ENCODE peak calls at places on chromosomes 3 and 15, in four cellular contexts. B is CD8-positive, alpha-beta memory T cell; F is HCT116; C is H9. E is an unnamed sample. For H3K4me1, the result is how much of the 10 kb centered on the place peaks cover.

GRCh38 chr3:27914199-27914598 is 192.1 kb upstream of the EOMES start:
- DNase-seq in B (no peak), C (peak), F (no peak), E (peak)

GRCh38 chr15:85333132-85333831 is 47.1 kb upstream of the AKAP13 start:
- DNase-seq in B (no peak), C (no peak), F (no peak), E (no peak)

GRCh38 chr3:14991148-14991742 is 43.9 kb downstream of the NR2C2 start:
- DNase-seq in B (no peak), F (no peak), C (no peak), E (no peak)

GRCh38 chr3:15501126-15501525 is 20.4 kb downstream of the COLQ start:
- DNase-seq in B (no peak), F (no peak), C (no peak), E (no peak)

GRCh38 chr15:26472661-26473060 is 300.2 kb downstream of the GABRB3 start:
- DNase-seq in F (no peak), C (no peak), B (no peak), E (no peak)

GRCh38 chr3:69009559-69010410 is 3.7 kb downstream of the EOGT start:
- DNase-seq in C (peak), B (no peak), F (no peak), E (no peak)

GRCh38 chr3:59127071-59127470 is 77.2 kb upstream of the CFAP20DC start:
- DNase-seq in B (no peak), C (no peak), F (no peak), E (no peak)

GRCh38 chr3:154188846-154189245 is 67.7 kb downstream of the ARHGEF26 start:
- DNase-seq in F (no peak), B (no peak), C (no peak), E (no peak)

GRCh38 chr15:99432271-99433025 is 133.3 kb upstream of the MEF2A start:
- DNase-seq in C (no peak), F (no peak), B (no peak), E (no peak)

GRCh38 chr3:180789774-180790173 is 110.5 kb upstream of the CCDC39 start:
- DNase-seq in F (no peak), B (no peak), C (no peak), E (no peak)

GRCh38 chr15:55526559-55527036 is 18.6 kb upstream of the DNAAF4 start:
- DNase-seq in C (peak), B (no peak), F (peak), E (peak)

GRCh38 chr15:80241508-80241907 is 10.5 kb downstream of the CTXND1 start:
- DNase-seq in B (no peak), C (no peak), F (no peak), E (no peak)

GRCh38 chr3:37968784-37969600 is 21.6 kb upstream of the VILL start:
- DNase-seq in C (no peak), B (no peak), F (no peak), E (no peak)

GRCh38 chr3:99884484-99884883 is 66.8 kb downstream of the CMSS1 start:
- DNase-seq in B (no peak), C (no peak), F (no peak), E (no peak)

GRCh38 chr3:99885085-99885484 is 67.4 kb downstream of the CMSS1 start:
- DNase-seq in B (no peak), F (no peak), C (no peak), E (no peak)

GRCh38 chr3:99883138-99883461 is 65.4 kb downstream of the CMSS1 start:
- DNase-seq in B (no peak), C (no peak), F (no peak), E (no peak)

GRCh38 chr3:99882436-99883137 is 64.9 kb downstream of the CMSS1 start:
- DNase-seq in B (no peak), C (no peak), F (no peak), E (no peak)

GRCh38 chr3:99883693-99884092 is 66.0 kb downstream of the CMSS1 start:
- DNase-seq in F (no peak), C (no peak), B (no peak), E (no peak)
- H3K4me1 ChIP-seq in F (under half), C (under half), B (under half), E (under half)

GRCh38 chr3:46866720-46867549 is 3.7 kb upstream of the MYL3 start:
- DNase-seq in F (no peak), C (peak), B (peak), E (no peak)

GRCh38 chr3:46867550-46867898 is 4.3 kb upstream of the MYL3 start:
- DNase-seq in F (no peak), B (no peak), C (no peak), E (no peak)

GRCh38 chr3:46868948-46869347 is 5.7 kb upstream of the MYL3 start:
- DNase-seq in C (no peak), F (no peak), B (no peak), E (no peak)

GRCh38 chr3:46869440-46869839 is 6.2 kb upstream of the MYL3 start:
- DNase-seq in F (no peak), B (no peak), C (no peak), E (no peak)

DNA sequence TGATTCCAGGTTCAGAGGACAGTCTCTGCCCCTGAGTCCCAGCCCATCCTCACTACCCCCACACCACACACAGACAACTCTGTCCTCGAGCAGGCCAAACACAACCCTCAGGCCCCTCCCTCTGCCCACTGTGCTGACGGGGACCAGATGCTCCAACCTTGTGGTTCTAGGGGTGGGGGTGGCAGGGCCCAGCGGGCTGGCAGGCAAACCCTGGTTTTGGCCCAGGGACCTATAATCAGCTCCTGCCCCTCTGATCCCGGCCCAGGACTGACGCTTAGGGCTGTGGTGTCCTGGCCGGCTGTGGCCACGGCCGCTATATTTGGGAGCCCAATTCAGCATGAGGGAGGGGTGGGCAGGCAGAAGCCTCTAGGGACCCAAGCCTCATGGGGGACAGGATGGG is 5.1 kb upstream of the MYL3 start:
- DNase-seq in B (no peak), C (no peak), F (no peak), E (no peak)
- H3K4me1 ChIP-seq in B (under half), C (under half), F (under half), E (under half)

GRCh38 chr15:100875495-100875894 is 4.1 kb upstream of the ALDH1A3 start:
- DNase-seq in C (no peak), B (no peak), F (no peak), E (no peak)
- H3K4me1 ChIP-seq in C (under half), B (under half), F (under half), E (under half)

DNA sequence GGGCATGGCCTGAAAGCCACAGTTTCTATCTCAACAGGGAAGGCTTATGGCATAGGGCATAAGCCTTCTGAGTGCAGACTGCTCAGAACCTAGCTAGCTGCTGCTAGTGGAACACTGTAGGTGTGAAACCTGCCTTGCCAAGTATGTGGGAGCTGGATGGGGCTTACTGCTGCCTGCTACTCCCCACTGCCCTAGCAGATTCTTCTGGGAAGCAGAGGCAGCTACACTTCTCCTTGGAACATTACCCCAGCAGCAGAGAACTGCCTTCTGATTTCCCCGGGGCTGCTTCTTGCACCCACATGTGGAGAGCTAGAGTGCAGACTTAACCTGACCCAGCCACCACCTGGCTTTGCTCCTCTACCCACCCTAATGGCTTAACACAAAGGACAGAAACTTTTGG is 215.7 kb downstream of the POLQ start:
- DNase-seq in C (no peak), B (no peak), F (no peak), E (no peak)
- H3K4me1 ChIP-seq in C (under half), B (under half), F (under half), E (under half)

GRCh38 chr3:30628931-30629590 is 22.7 kb downstream of the TGFBR2 start:
- DNase-seq in B (no peak), F (no peak), C (no peak), E (no peak)

GRCh38 chr3:30630238-30631030 is 24.0 kb downstream of the TGFBR2 start:
- DNase-seq in B (no peak), C (no peak), F (no peak), E (no peak)

GRCh38 chr3:30629736-30630135 is 23.3 kb downstream of the TGFBR2 start:
- DNase-seq in C (no peak), B (no peak), F (no peak), E (no peak)

GRCh38 chr3:30626443-30627181 is 20.2 kb downstream of the TGFBR2 start:
- DNase-seq in B (no peak), C (no peak), F (peak), E (no peak)

GRCh38 chr3:30628188-30628930 is 22.0 kb downstream of the TGFBR2 start:
- DNase-seq in B (no peak), F (no peak), C (no peak), E (no peak)
- H3K4me1 ChIP-seq in B (half or more), F (half or more), C (under half), E (under half)

E was measured in iPS DF 6.9.